ENCODE peak calls at places on chromosomes 2 and 18, in four cellular contexts. S, J, U and V are unnamed samples. For H3K9me3 and H3K4me1, the result is how much of the 10 kb centered on the place peaks cover.

GRCh38 chr2:196500686-196501431 is 138.7 kb upstream of the CCDC150 start:
- DNase-seq in S (no peak), J (no peak), U (no peak), V (peak)

GRCh38 chr18:7390731-7391492 is 160.0 kb downstream of the LRRC30 start:
- DNase-seq in S (no peak), J (no peak), U (no peak), V (no peak)

GRCh38 chr2:48755473-48755872 is at the start of gene LHCGR:
- DNase-seq in S (no peak), J (no peak), U (no peak), V (no peak)

GRCh38 chr2:10228611-10229365 is 73.9 kb upstream of the HPCAL1 start:
- DNase-seq in S (no peak), J (no peak), U (no peak), V (no peak)

GRCh38 chr2:215428060-215428910 is 7.6 kb downstream of the FN1 start:
- DNase-seq in S (no peak), J (no peak), U (no peak), V (no peak)

GRCh38 chr2:221817052-221817451 is 244.9 kb upstream of the EPHA4 start:
- DNase-seq in S (no peak), J (no peak), U (no peak), V (no peak)

GRCh38 chr2:229152784-229153183 is 118.3 kb downstream of the PID1 start:
- DNase-seq in S (no peak), J (no peak), U (no peak), V (no peak)

GRCh38 chr18:78228974-78229373 is 750.6 kb upstream of the SALL3 start:
- DNase-seq in S (no peak), J (no peak), U (peak), V (no peak)

GRCh38 chr18:48663931-48664847 is 125.4 kb downstream of the CTIF start:
- DNase-seq in S (no peak), J (peak), U (peak), V (peak)

GRCh38 chr2:238947920-238948710 is 100.2 kb downstream of the TWIST2 start:
- DNase-seq in S (peak), J (no peak), U (no peak), V (no peak)

GRCh38 chr2:174198846-174199564 is 49.3 kb downstream of the OLA1 start:
- DNase-seq in S (no peak), J (no peak), U (no peak), V (no peak)

GRCh38 chr2:207055254-207055653 is 110.5 kb downstream of the KLF7 start:
- DNase-seq in S (no peak), J (no peak), U (no peak), V (no peak)
- TF ChIP-seq ZNF274 in S (no peak), J (no peak), U (no peak), V (no peak)

DNA sequence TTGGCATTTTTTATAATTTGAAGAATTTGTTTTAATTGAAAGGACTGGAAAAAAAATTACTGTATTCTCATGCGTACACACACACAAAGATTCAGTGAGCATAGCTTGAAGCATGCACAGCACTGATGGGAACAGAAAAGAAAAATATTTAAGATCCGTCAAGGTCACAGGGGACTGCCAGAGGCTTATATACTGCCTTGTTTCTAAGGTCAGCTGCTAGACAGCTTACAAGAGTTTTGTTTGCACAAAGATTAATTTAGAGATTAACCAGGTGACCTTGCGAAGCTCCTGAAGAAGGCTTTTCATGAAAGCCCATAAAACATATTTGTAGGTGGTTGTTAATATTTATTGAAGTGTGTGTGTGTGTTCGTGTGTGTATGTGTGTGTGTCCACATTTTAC is 396.3 kb downstream of the TRIB2 start:
- DNase-seq in S (no peak), J (no peak), U (no peak), V (no peak)
- H3K9me3 ChIP-seq in S (under half), J (under half), U (under half), V (under half)

GRCh38 chr2:46950314-46950713 is 34.7 kb upstream of the MCFD2 start:
- DNase-seq in S (no peak), J (no peak), U (no peak), V (no peak)
- H3K4me1 ChIP-seq in S (under half), J (under half), U (under half), V (under half)

GRCh38 chr2:101306410-101306809 is 2.1 kb downstream of the RNF149 start:
- DNase-seq in S (no peak), J (peak), U (no peak), V (no peak)
- TF ChIP-seq ZNF274 in S (no peak), J (no peak), U (no peak), V (no peak)

DNA sequence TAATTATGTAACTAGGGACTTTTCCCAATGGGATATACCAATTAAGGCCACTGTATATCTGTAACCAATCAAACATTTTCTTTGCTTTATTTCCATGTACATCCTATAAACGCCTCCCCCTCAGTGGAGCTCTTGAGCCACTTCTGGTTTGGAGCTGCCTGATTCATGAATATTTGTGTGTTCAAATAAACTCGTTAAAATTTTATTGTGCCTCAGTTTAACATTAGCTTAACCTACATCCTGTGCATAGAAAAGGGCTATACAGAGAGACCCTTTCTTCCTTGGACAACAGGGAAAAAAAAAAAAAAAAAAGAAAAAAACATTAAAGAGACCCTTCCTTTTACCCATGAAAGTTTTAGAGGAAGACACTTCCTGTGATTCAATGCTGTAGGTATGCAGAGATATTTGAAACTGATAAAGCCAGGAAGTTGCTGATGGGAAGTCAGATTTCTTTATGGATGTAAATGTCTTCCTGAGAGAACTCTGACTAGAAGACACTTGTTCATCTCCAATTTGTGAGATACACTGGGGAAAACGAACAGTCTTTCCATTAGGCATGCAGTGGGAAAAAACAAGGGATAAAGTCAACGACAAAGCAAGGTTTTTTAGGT is 614.6 kb upstream of the SOX11 start:
- DNase-seq in S (no peak), J (no peak), U (no peak), V (no peak)
- H3K9me3 ChIP-seq in S (under half), J (under half), U (under half), V (under half)